ENCODE peak calls at places on chromosomes 3 and 15, in nine cellular contexts. I is gastrocnemius medialis, Y is body of pancreas, S is fibroblast of pulmonary artery, C is left ventricle myocardium inferior, K is dorsolateral prefrontal cortex, U is HL-60, E is colonic mucosa, O is HFF-Myc. G is an unnamed sample.

GRCh38 chr3:147119346-147119745 is 287.0 kb downstream of the ZIC4 start:
- DNase-seq in I (no peak), Y (no peak), S (no peak), C (no peak), K (no peak), U (no peak), E (no peak), O (no peak), G (no peak)

GRCh38 chr3:185210621-185211157 is 43.2 kb downstream of the EHHADH start:
- DNase-seq in I (no peak), Y (no peak), S (no peak), C (no peak), K (no peak), U (no peak), E (no peak), O (no peak), G (peak)

GRCh38 chr15:73633991-73634495 is 854 bp upstream of the NPTN start:
- DNase-seq in I (no peak), Y (no peak), S (peak), C (no peak), K (no peak), U (no peak), E (no peak), O (peak), G (no peak)

GRCh38 chr15:78242128-78242527 is 7.8 kb upstream of the ACSBG1 start:
- DNase-seq in I (no peak), Y (no peak), S (peak), C (no peak), K (no peak), U (no peak), E (peak), O (no peak), G (peak)

GRCh38 chr3:57004154-57004730 is 56.2 kb upstream of the SPATA12 start:
- DNase-seq in I (no peak), Y (no peak), S (no peak), C (no peak), K (no peak), U (no peak), E (no peak), O (no peak), G (no peak)

GRCh38 chr3:112514527-112515128 is 15.4 kb upstream of the BTLA start:
- DNase-seq in I (no peak), Y (no peak), S (no peak), C (no peak), K (no peak), U (no peak), E (no peak), O (no peak), G (no peak)

GRCh38 chr3:159200176-159200575 is 398.3 kb downstream of the MFSD1 start:
- DNase-seq in I (no peak), Y (no peak), S (peak), C (no peak), K (no peak), U (no peak), E (no peak), O (no peak), G (no peak)

GRCh38 chr3:148680289-148680688 is 17.4 kb upstream of the AGTR1 start:
- DNase-seq in I (no peak), Y (no peak), S (no peak), C (no peak), K (no peak), U (no peak), E (no peak), O (no peak), G (no peak)

GRCh38 chr15:98767692-98768091 is 119.4 kb downstream of the IGF1R start:
- DNase-seq in I (no peak), Y (no peak), S (no peak), C (no peak), K (no peak), U (no peak), E (no peak), O (no peak), G (no peak)

GRCh38 chr15:79981861-79982455 is 11.0 kb upstream of the BCL2A1 start:
- DNase-seq in I (no peak), Y (no peak), S (no peak), C (no peak), K (no peak), U (peak), E (no peak), O (no peak), G (no peak)

GRCh38 chr15:65051266-65051665 is 6.1 kb downstream of the SLC51B start:
- DNase-seq in I (no peak), Y (no peak), S (no peak), C (no peak), K (no peak), U (no peak), E (no peak), O (no peak), G (no peak)

GRCh38 chr3:110332591-110332990 is 739.0 kb upstream of the NECTIN3 start:
- DNase-seq in I (no peak), Y (no peak), S (no peak), C (no peak), K (no peak), U (no peak), E (no peak), O (no peak), G (no peak)

GRCh38 chr3:14719006-14719405 is 44.1 kb downstream of the C3orf20 start:
- DNase-seq in I (no peak), Y (no peak), S (peak), C (no peak), K (no peak), U (no peak), E (no peak), O (no peak), G (no peak)

GRCh38 chr15:36863551-36863950 is 236.8 kb downstream of the MEIS2 start:
- DNase-seq in I (no peak), Y (no peak), S (no peak), C (no peak), K (no peak), U (no peak), E (no peak), O (no peak), G (no peak)

GRCh38 chr3:52398670-52399081 is 46.2 kb downstream of the SEMA3G start:
- DNase-seq in I (no peak), Y (no peak), S (no peak), C (peak), K (peak), U (no peak), E (no peak), O (no peak), G (no peak)

GRCh38 chr3:89571707-89572106 is 464.3 kb downstream of the EPHA3 start:
- DNase-seq in I (peak), Y (no peak), S (no peak), C (peak), K (no peak), U (no peak), E (no peak), O (no peak), G (no peak)

GRCh38 chr3:94293793-94294195 is 230.9 kb downstream of the NSUN3 start:
- DNase-seq in I (no peak), Y (no peak), S (no peak), C (no peak), K (no peak), U (no peak), E (no peak), O (no peak), G (no peak)

GRCh38 chr15:35306361-35306981 is 221.4 kb upstream of the NANOGP8 start:
- DNase-seq in I (no peak), Y (no peak), S (peak), C (no peak), K (no peak), U (no peak), E (peak), O (no peak), G (peak)

GRCh38 chr3:52324676-52325075 is 8.6 kb downstream of the DNAH1 start:
- DNase-seq in I (no peak), Y (no peak), S (no peak), C (no peak), K (no peak), U (no peak), E (no peak), O (no peak), G (no peak)

GRCh38 chr3:137768361-137769320 is 4.5 kb downstream of the SOX14 start:
- DNase-seq in I (no peak), Y (no peak), S (no peak), C (no peak), K (no peak), U (no peak), E (no peak), O (no peak), G (no peak)

GRCh38 chr15:60777558-60777957 is 298.6 kb upstream of the ICE2 start:
- DNase-seq in I (no peak), Y (no peak), S (no peak), C (no peak), K (no peak), U (no peak), E (no peak), O (no peak), G (no peak)

GRCh38 chr3:178456942-178457341 is 79.3 kb upstream of the KCNMB2 start:
- DNase-seq in I (no peak), Y (no peak), S (no peak), C (no peak), K (no peak), U (no peak), E (no peak), O (no peak), G (no peak)

GRCh38 chr3:14861031-14861430 is 42.3 kb downstream of the FGD5 start:
- DNase-seq in I (no peak), Y (no peak), S (peak), C (no peak), K (no peak), U (no peak), E (no peak), O (no peak), G (no peak)

GRCh38 chr15:52351206-52351907 is 55.8 kb upstream of the MYO5C start:
- DNase-seq in I (no peak), Y (peak), S (peak), C (no peak), K (no peak), U (no peak), E (no peak), O (no peak), G (no peak)

GRCh38 chr15:52344592-52344991 is 49.0 kb upstream of the MYO5C start:
- DNase-seq in I (no peak), Y (no peak), S (no peak), C (no peak), K (no peak), U (no peak), E (no peak), O (no peak), G (no peak)

GRCh38 chr15:52348056-52348745 is 52.6 kb upstream of the MYO5C start:
- DNase-seq in I (no peak), Y (no peak), S (peak), C (no peak), K (no peak), U (no peak), E (no peak), O (no peak), G (no peak)

GRCh38 chr15:52349062-52349700 is 53.6 kb upstream of the MYO5C start:
- DNase-seq in I (no peak), Y (no peak), S (peak), C (no peak), K (no peak), U (no peak), E (no peak), O (no peak), G (no peak)

DNA sequence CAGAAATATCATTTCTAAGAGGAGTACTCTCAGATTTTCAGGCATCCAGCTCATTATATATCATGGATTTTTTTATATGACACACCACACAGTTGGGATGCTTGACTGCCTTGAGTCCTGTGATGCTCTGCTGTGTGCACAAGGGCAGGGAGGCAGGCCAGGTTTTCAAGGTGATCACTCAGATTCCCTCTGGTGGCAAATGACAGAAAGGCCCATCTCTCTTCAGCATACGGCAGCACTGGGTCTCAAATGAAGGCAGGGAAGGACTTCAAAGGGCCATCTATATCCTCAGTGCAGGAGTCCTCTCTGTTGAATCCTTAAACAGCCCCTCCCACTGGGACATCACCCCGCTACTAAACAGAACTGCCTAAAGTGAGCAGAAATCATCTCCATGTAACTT is 54.8 kb upstream of the MYO5C start:
- DNase-seq in I (no peak), Y (no peak), S (no peak), C (no peak), K (no peak), U (no peak), E (no peak), O (no peak), G (no peak)
- TF ChIP-seq CTCF in I (no peak), Y (no peak), S (no peak), C (no peak), K (no peak), U (no peak), E (no peak), O (no peak), G (peak)

DNA sequence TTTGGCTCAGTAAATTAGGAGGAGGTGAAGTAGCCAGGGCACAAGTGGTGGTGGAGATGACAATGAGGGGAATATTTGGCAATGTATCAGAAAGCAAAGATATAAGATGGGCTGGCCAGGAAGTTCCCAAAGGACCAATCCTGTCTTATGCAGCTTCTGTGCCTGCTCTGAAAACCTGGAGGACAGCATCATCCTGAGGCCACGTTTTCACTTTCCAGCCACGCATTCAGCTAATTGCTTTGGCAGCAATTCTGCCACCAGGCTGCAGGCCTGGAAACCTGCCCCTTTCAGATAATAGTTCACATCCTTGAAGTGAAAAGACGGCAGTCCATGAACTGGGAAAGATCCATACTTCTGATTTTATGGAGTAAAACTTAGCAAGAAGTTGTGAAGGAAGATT is 682.4 kb downstream of the GRM7 start:
- DNase-seq in I (no peak), Y (no peak), S (peak), C (no peak), K (no peak), U (no peak), E (no peak), O (no peak), G (peak)
- TF ChIP-seq CTCF in I (no peak), Y (no peak), S (peak), C (no peak), K (no peak), U (no peak), E (no peak), O (no peak), G (peak)

GRCh38 chr3:172717493-172718088 is 6.7 kb upstream of the NCEH1 start:
- DNase-seq in I (no peak), Y (no peak), S (peak), C (no peak), K (no peak), U (no peak), E (no peak), O (no peak), G (no peak)
- TF ChIP-seq CTCF in I (no peak), Y (no peak), S (peak), C (peak), K (no peak), U (peak), E (peak), O (peak), G (peak)

DNA sequence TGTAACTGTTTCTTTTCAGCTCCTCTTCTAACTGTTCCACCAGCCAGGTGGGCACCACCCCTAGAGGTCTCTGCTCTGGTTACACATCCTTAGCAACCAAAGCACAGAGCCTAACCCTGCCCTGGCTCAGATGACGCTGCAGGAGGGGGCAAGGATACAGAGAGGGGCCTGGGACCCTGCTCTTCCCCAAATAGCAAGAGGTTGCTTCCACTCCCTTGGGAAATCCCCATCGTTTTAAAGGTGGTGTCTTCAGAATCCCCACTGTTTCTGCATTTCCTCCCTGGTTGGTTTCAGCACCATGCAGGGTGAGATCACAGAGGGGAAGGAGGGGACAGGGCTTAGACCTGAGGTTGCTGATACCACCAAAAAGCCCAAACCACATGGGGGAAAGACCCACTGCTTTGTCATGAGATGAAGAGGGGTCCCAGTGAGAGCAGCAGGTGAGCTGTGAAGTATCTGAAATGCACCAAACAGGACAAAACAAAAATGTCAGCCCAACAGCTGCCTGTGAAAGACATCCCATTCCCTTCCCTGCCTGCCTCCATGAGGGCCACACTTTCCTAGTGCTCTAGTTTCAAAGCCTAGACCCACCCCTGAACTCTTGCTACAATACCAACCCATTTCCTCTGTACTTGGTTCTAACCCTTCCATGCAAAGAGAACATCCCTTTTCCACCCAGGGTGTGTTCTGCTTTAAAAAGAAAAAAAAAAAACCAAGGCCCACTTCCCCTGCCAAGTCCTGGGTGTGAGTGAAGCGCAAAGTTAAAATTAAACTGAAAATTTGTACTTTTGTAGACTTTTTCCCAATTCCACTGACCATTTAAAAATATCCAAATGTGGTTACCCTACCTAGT is 29.0 kb downstream of the ANP32A start:
- DNase-seq in I (no peak), Y (no peak), S (no peak), C (no peak), K (no peak), U (no peak), E (no peak), O (no peak), G (no peak)
- TF ChIP-seq CTCF in I (no peak), Y (no peak), S (no peak), C (no peak), K (no peak), U (no peak), E (no peak), O (no peak), G (no peak)

GRCh38 chr3:69092030-69092513 is 7.3 kb downstream of the ARL6IP5 start:
- DNase-seq in I (no peak), Y (no peak), S (no peak), C (no peak), K (no peak), U (peak), E (no peak), O (no peak), G (no peak)
- TF ChIP-seq CTCF in I (no peak), Y (no peak), S (no peak), C (no peak), K (no peak), U (no peak), E (no peak), O (no peak), G (no peak)